ENCODE peak calls at places on chromosomes 2 and 18, in ten cellular contexts. Y is T-helper 22 cell, O is nephron progenitor cell, F is type B pancreatic cell, J is sciatic nerve, L is OCI-LY7, N is ovary, Q is lung microvascular endothelial cell, A is NCI-H345, E is HTR-8/SVneo. T is an unnamed sample.

GRCh38 chr2:179240481-179241451 is 23.9 kb downstream of the SESTD1 start:
- DNase-seq in F (no peak), N (no peak), L (no peak), E (no peak), O (no peak), A (no peak), Y (no peak), J (no peak), Q (no peak), T (no peak)

GRCh38 chr2:201256001-201256544 is 4.3 kb upstream of the CASP8 start:
- DNase-seq in L (no peak), N (no peak), Y (no peak), E (no peak), A (no peak), J (no peak), O (no peak), Q (no peak), F (no peak), T (no peak)

GRCh38 chr2:28586864-28587263 is 91.0 kb downstream of the PLB1 start:
- DNase-seq in L (peak), Y (peak), O (no peak), A (no peak), J (peak), N (no peak), F (no peak), E (no peak), Q (no peak), T (no peak)

GRCh38 chr2:153163055-153163454 is 315.5 kb downstream of the RPRM start:
- DNase-seq in N (no peak), Y (no peak), L (peak), J (no peak), F (no peak), O (peak), E (peak), Q (peak), A (peak), T (no peak)

GRCh38 chr2:63078852-63079606 is 28.4 kb downstream of the OTX1 start:
- DNase-seq in N (no peak), Q (no peak), O (no peak), L (peak), J (no peak), A (peak), F (no peak), E (peak), Y (no peak), T (no peak)

GRCh38 chr18:43160509-43160908 is 45.0 kb upstream of the RIT2 start:
- DNase-seq in A (no peak), F (no peak), L (no peak), Y (no peak), E (no peak), Q (no peak), J (no peak), N (no peak), O (no peak), T (no peak)

GRCh38 chr2:239009001-239009961 is 161.4 kb downstream of the TWIST2 start:
- DNase-seq in N (no peak), J (peak), L (no peak), O (peak), Q (peak), F (no peak), Y (no peak), A (no peak), E (no peak), T (peak)

GRCh38 chr2:156175946-156176345 is 156.6 kb downstream of the NR4A2 start:
- DNase-seq in A (no peak), E (no peak), Q (no peak), F (no peak), L (no peak), N (no peak), J (no peak), Y (no peak), O (no peak), T (no peak)

GRCh38 chr2:164151518-164151917 is 415.7 kb upstream of the FIGN start:
- DNase-seq in J (no peak), O (no peak), N (no peak), Q (no peak), A (no peak), L (no peak), Y (no peak), E (no peak), F (no peak), T (no peak)

GRCh38 chr2:39642054-39642742 is 23.5 kb upstream of the TMEM178A start:
- DNase-seq in Y (no peak), L (no peak), A (no peak), O (no peak), J (no peak), Q (peak), N (no peak), E (peak), F (no peak), T (no peak)

GRCh38 chr2:216134958-216135541 is 25.9 kb downstream of the XRCC5 start:
- DNase-seq in Y (no peak), N (no peak), J (no peak), F (no peak), O (no peak), Q (no peak), E (no peak), L (no peak), A (no peak), T (no peak)

GRCh38 chr2:42897386-42897785 is 105.0 kb upstream of the HAAO start:
- DNase-seq in Q (no peak), O (no peak), Y (no peak), E (no peak), F (no peak), A (no peak), L (no peak), J (no peak), N (no peak), T (no peak)

T was measured in upper lobe of left lung.